ENCODE peak calls at places on chromosome 14, in five cellular contexts. J is activated T-helper 1 cell treated with Interleukin-2 at 50 U/mL for 16 hours, Q is SW480, U is hypothalamus, F is activated gamma-delta T cell treated with Interleukin-2 at 50 U/mL for 16 hours. P is an unnamed sample.

GRCh38 chr14:90596733-90597132 is 199.9 kb downstream of the CALM1 start:
- DNase-seq in J (no peak), F (no peak), U (no peak), Q (no peak), P (no peak)

GRCh38 chr14:34680806-34681479 is 33.5 kb downstream of the CFL2 start:
- DNase-seq in F (no peak), Q (no peak), U (no peak), J (no peak), P (no peak)

GRCh38 chr14:39318574-39318973 is 84.9 kb downstream of the MIA2 start:
- DNase-seq in F (no peak), J (no peak), U (no peak), Q (no peak), P (no peak)

GRCh38 chr14:68840454-68840853 is 47.6 kb upstream of the ZFP36L1 start:
- DNase-seq in F (no peak), Q (no peak), U (no peak), J (no peak), P (no peak)

GRCh38 chr14:64184103-64184729 is 110.0 kb downstream of the ESR2 start:
- DNase-seq in U (no peak), Q (no peak), J (no peak), F (no peak), P (peak)

GRCh38 chr14:73796881-73797539 is 54.6 kb upstream of the PTGR2 start:
- DNase-seq in U (no peak), F (no peak), Q (peak), J (no peak), P (no peak)

GRCh38 chr14:74618078-74618952 is 6.3 kb upstream of the LTBP2 start:
- DNase-seq in J (peak), F (peak), U (no peak), Q (no peak), P (no peak)

GRCh38 chr14:93234798-93235197 is 27.7 kb downstream of the UBR7 start:
- DNase-seq in F (no peak), Q (no peak), U (no peak), J (no peak), P (no peak)

GRCh38 chr14:55102141-55102547 is 26.9 kb upstream of the LGALS3 start:
- DNase-seq in Q (peak), U (no peak), F (peak), J (peak), P (peak)

GRCh38 chr14:34199585-34199984 is 248.7 kb upstream of the EGLN3 start:
- DNase-seq in U (no peak), F (no peak), Q (peak), J (no peak), P (no peak)

GRCh38 chr14:90184094-90184493 is 72.3 kb upstream of the PSMC1 start:
- DNase-seq in Q (no peak), F (no peak), J (no peak), U (no peak), P (peak)

GRCh38 chr14:102911541-102911951 is 10.9 kb upstream of the AMN start:
- DNase-seq in Q (no peak), U (no peak), F (no peak), J (no peak), P (no peak)

GRCh38 chr14:105060751-105061427 is 4.3 kb downstream of the GPR132 start:
- DNase-seq in J (no peak), U (no peak), F (peak), Q (no peak), P (peak)

GRCh38 chr14:55366271-55366670 is 45.4 kb downstream of the ATG14 start:
- DNase-seq in Q (no peak), J (no peak), U (no peak), F (no peak), P (no peak)

GRCh38 chr14:102317564-102318248 is 1.8 kb upstream of the ZNF839 start:
- DNase-seq in Q (peak), U (no peak), J (no peak), F (no peak), P (no peak)

GRCh38 chr14:69554500-69554899 is 20.2 kb downstream of the CCDC177 start:
- DNase-seq in F (no peak), U (no peak), J (no peak), Q (no peak), P (no peak)

GRCh38 chr14:80658733-80659132 is 282.8 kb downstream of the CEP128 start:
- DNase-seq in F (no peak), U (no peak), J (no peak), Q (no peak), P (no peak)

GRCh38 chr14:23175823-23176222 is 7.6 kb downstream of the SLC7A8 start:
- DNase-seq in Q (no peak), J (no peak), U (no peak), F (no peak), P (no peak)

GRCh38 chr14:75141967-75142366 is 15.1 kb upstream of the NEK9 start:
- DNase-seq in Q (peak), F (peak), U (no peak), J (no peak), P (no peak)

GRCh38 chr14:55136868-55137785 is 8.1 kb downstream of the LGALS3 start:
- DNase-seq in U (no peak), F (no peak), Q (no peak), J (no peak), P (no peak)

GRCh38 chr14:100341301-100342031 is 18.3 kb downstream of the SLC25A47 start:
- DNase-seq in F (no peak), U (no peak), J (no peak), Q (peak), P (peak)

GRCh38 chr14:56482306-56482705 is 97.3 kb upstream of the TMEM260 start:
- DNase-seq in J (no peak), F (no peak), U (no peak), Q (no peak), P (no peak)

GRCh38 chr14:57865450-57866198 is at the start of gene SLC35F4:
- DNase-seq in Q (no peak), J (no peak), U (no peak), F (no peak), P (peak)

GRCh38 chr14:61598980-61599379 is 96.3 kb upstream of the HIF1A start:
- DNase-seq in F (no peak), J (no peak), U (no peak), Q (no peak), P (no peak)

P was measured in upper lobe of left lung.